ENCODE peak calls at places on chromosome 1, in ten cellular contexts. I, W, U, R, V, O, T, H, A and K are unnamed samples.

GRCh38 chr1:15128520-15129313 is 24.8 kb upstream of the TMEM51 start:
- DNase-seq in I (no peak), W (peak), U (peak), R (no peak), V (peak), O (peak), T (peak), H (peak), A (peak), K (peak)

GRCh38 chr1:217493290-217493689 is 137.6 kb downstream of the GPATCH2 start:
- DNase-seq in I (no peak), W (no peak), U (no peak), R (no peak), V (no peak), O (no peak), T (no peak), H (no peak), A (no peak), K (no peak)

GRCh38 chr1:109927356-109927755 is 16.7 kb downstream of the CSF1 start:
- DNase-seq in I (no peak), W (no peak), U (no peak), R (no peak), V (no peak), O (no peak), T (no peak), H (no peak), A (no peak), K (no peak)

GRCh38 chr1:20302093-20302471 is 11.4 kb downstream of the VWA5B1 start:
- DNase-seq in I (no peak), W (no peak), U (no peak), R (no peak), V (no peak), O (no peak), T (no peak), H (no peak), A (no peak), K (no peak)

GRCh38 chr1:204286841-204287387 is 72.8 kb downstream of the PLEKHA6 start:
- DNase-seq in I (no peak), W (no peak), U (no peak), R (no peak), V (peak), O (no peak), T (peak), H (no peak), A (peak), K (no peak)

GRCh38 chr1:59142663-59143487 is 154.0 kb upstream of the FGGY start:
- DNase-seq in I (no peak), W (no peak), U (no peak), R (no peak), V (peak), O (peak), T (no peak), H (peak), A (no peak), K (peak)

GRCh38 chr1:244341455-244342450 is 110.0 kb downstream of the ADSS2 start:
- DNase-seq in I (no peak), W (no peak), U (no peak), R (no peak), V (peak), O (no peak), T (no peak), H (peak), A (peak), K (no peak)

GRCh38 chr1:10539411-10540043 is 64.8 kb downstream of the PEX14 start:
- DNase-seq in I (no peak), W (no peak), U (no peak), R (peak), V (no peak), O (no peak), T (no peak), H (no peak), A (no peak), K (no peak)

GRCh38 chr1:116374340-116375164 is 1.5 kb downstream of the ATP1A1 start:
- DNase-seq in I (no peak), W (no peak), U (peak), R (no peak), V (no peak), O (no peak), T (no peak), H (no peak), A (peak), K (no peak)

GRCh38 chr1:23424171-23424959 is at the start of gene TCEA3:
- DNase-seq in I (no peak), W (no peak), U (peak), R (no peak), V (no peak), O (no peak), T (peak), H (no peak), A (no peak), K (no peak)

GRCh38 chr1:154420172-154420571 is 15.0 kb downstream of the IL6R start:
- DNase-seq in I (no peak), W (no peak), U (peak), R (peak), V (peak), O (no peak), T (peak), H (no peak), A (no peak), K (no peak)

GRCh38 chr1:1806890-1807289 is 28.6 kb upstream of the NADK start:
- DNase-seq in I (no peak), W (no peak), U (no peak), R (no peak), V (no peak), O (no peak), T (no peak), H (no peak), A (no peak), K (no peak)

GRCh38 chr1:230163719-230164118 is 96.7 kb downstream of the GALNT2 start:
- DNase-seq in I (no peak), W (no peak), U (no peak), R (no peak), V (no peak), O (no peak), T (no peak), H (no peak), A (no peak), K (no peak)

GRCh38 chr1:204113900-204114299 is 37.9 kb downstream of the ETNK2 start:
- DNase-seq in I (no peak), W (no peak), U (no peak), R (peak), V (no peak), O (no peak), T (no peak), H (no peak), A (no peak), K (no peak)